ENCODE peak calls at places on chromosomes 11 and 22, in seven cellular contexts. V, I, M, T, E, L and A are unnamed samples.

GRCh38 chr11:111586305-111586915 is 15.8 kb upstream of the SIK2 start:
- DNase-seq in I (peak; percentile 49), L (no peak), E (peak; percentile 58), T (no peak), V (peak; percentile 55), M (no peak), A (peak; percentile 55)

GRCh38 chr11:130528862-130529261 is 80.4 kb downstream of the ADAMTS15 start:
- DNase-seq in L (no peak), E (no peak), V (no peak), T (no peak), M (no peak), I (no peak), A (no peak)

GRCh38 chr11:65297026-65297667 is 17.5 kb upstream of the CDC42EP2 start:
- DNase-seq in E (no peak), T (peak; percentile 60), M (no peak), L (no peak), I (no peak), V (no peak), A (no peak)

GRCh38 chr11:111422494-111423249 is 43.6 kb upstream of the POU2AF1 start:
- DNase-seq in I (peak; percentile 75), E (peak; percentile 43), V (peak; percentile 37), M (peak; percentile 81), T (peak; percentile 32), L (peak; percentile 61), A (no peak)

GRCh38 chr22:45072322-45072903 is 62.6 kb upstream of the PHF21B start:
- DNase-seq in V (peak; percentile 77), E (no peak), T (no peak), M (no peak), L (no peak), I (no peak), A (no peak)

GRCh38 chr11:2263724-2264360 is 6.5 kb downstream of the ASCL2 start:
- DNase-seq in I (no peak), M (no peak), T (no peak), E (no peak), V (no peak), L (no peak), A (no peak)

GRCh38 chr11:67539588-67539987 is 16.3 kb upstream of the CABP2 start:
- DNase-seq in V (no peak), T (no peak), E (no peak), L (no peak), I (no peak), M (no peak), A (no peak)

GRCh38 chr11:81492923-81493445 is 1240.7 kb downstream of the FAM181B start:
- DNase-seq in E (no peak), I (no peak), M (no peak), T (no peak), V (no peak), L (no peak), A (no peak)

GRCh38 chr22:45692549-45692948 is 20.9 kb downstream of the ATXN10 start:
- DNase-seq in L (peak; percentile 9), M (no peak), I (no peak), V (no peak), E (no peak), T (no peak), A (no peak)

DNA sequence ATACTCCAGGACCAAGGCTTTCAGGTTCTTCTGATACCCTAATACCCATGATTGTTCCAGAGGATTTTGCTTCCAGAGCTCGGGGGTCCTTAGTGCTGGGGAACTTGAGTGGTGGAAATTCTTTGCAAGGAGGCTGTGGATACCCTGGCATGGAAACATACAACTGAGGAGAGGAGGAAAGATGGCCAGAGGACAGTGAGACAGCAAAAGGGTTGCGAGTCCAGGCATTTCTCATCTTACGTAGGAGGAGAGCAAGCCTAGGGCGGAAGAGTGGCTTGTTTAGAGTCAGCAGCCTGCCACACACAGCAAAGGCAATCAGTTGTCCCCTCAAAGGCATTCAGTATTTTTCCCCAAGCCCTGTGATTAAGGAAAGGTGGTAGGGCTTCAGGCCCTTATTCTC is 73.5 kb downstream of the ADM start:
- DNase-seq in M (no peak), L (no peak), T (no peak), V (no peak), E (no peak), I (no peak), A (no peak)
- H3K27ac ChIP-seq in M (no peak overlapping the region), L (no peak overlapping the region), T (no peak overlapping the region), V (no peak overlapping the region), E (no peak overlapping the region), I (no peak overlapping the region), A (no peak overlapping the region)

DNA sequence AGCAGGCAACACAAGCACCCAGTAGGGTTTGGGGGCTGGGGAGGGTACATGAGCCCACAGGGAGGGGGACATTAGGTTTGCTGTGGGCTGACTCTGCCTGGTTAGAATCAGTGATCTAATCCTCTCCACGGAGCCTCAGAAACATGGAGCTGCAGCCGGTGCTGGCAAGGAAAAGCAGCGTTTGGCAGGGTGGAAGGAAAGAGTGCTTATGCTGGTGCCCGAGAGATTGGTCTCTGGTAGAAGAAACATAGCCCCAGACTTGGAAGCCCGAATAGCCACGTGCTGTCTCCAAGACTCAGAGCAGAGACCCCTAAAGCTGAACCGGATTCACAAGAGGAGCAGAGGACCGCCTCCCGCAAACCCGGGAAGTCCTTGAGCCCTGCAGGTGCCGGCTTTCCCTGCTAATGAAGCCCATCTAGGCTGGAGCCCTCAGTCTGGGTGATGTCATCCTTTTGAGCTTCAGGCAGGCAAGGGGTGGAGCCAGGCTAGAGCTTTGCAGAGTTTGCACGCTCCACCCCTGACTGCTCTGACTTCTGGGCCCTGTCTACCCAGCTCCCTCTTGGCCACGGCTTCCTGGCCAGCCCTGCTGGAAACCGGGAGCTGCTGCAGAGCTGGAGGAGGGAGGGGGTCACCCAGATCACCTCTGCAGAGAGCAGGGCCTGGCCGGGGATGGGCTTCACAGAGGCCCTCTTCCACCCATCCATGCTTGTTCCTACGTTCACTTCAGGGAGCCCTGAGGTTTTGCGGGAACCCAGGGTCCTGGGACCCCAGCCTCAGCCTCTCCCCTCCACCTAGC is 35.0 kb upstream of the JAM3 start:
- DNase-seq in L (peak; percentile 72), I (peak; percentile 93), V (peak; percentile 21), M (peak; percentile 84), T (peak; percentile 87), E (peak; percentile 77), A (peak; percentile 76)
- H3K4me1 ChIP-seq in L (peaks cover 23% of the 10 kb centered on the region), I (peaks cover 17% of the 10 kb centered on the region), V (peaks cover 10% of the 10 kb centered on the region), M (peaks cover 29% of the 10 kb centered on the region), T (peaks cover 65% of the 10 kb centered on the region), E (peaks cover 72% of the 10 kb centered on the region), A (peaks cover 49% of the 10 kb centered on the region)

GRCh38 chr11:129236850-129237249 is 44.7 kb upstream of the ARHGAP32 start:
- DNase-seq in E (no peak), L (no peak), T (no peak), M (no peak), V (no peak), I (no peak), A (no peak)
- H3K27ac ChIP-seq in E (no peak overlapping the region), L (no peak overlapping the region), T (no peak overlapping the region), M (no peak overlapping the region), V (no peak overlapping the region), I (no peak overlapping the region), A (no peak overlapping the region)

GRCh38 chr11:24932110-24933000 is 435.5 kb downstream of the LUZP2 start:
- DNase-seq in L (no peak), I (no peak), E (no peak), V (no peak), M (no peak), T (no peak), A (no peak)
- H3K4me1 ChIP-seq in L (no peaks in the 10 kb centered on the region), I (no peaks in the 10 kb centered on the region), E (no peaks in the 10 kb centered on the region), V (no peaks in the 10 kb centered on the region), M (no peaks in the 10 kb centered on the region), T (no peaks in the 10 kb centered on the region), A (no peaks in the 10 kb centered on the region)

GRCh38 chr11:13220148-13220547 is 57.4 kb upstream of the BMAL1 start:
- DNase-seq in T (no peak), E (no peak), M (no peak), I (no peak), V (no peak), L (no peak), A (no peak)

GRCh38 chr11:13221722-13222121 is 55.9 kb upstream of the BMAL1 start:
- DNase-seq in E (no peak), T (no peak), V (no peak), I (peak; percentile 47), M (no peak), L (no peak), A (no peak)

GRCh38 chr11:13215157-13215556 is 62.4 kb upstream of the BMAL1 start:
- DNase-seq in T (no peak), E (no peak), M (no peak), I (no peak), L (no peak), V (peak; percentile 72), A (no peak)

GRCh38 chr11:13214276-13214865 is 63.2 kb upstream of the BMAL1 start:
- DNase-seq in E (no peak), I (no peak), V (no peak), L (no peak), M (no peak), T (no peak), A (no peak)

DNA sequence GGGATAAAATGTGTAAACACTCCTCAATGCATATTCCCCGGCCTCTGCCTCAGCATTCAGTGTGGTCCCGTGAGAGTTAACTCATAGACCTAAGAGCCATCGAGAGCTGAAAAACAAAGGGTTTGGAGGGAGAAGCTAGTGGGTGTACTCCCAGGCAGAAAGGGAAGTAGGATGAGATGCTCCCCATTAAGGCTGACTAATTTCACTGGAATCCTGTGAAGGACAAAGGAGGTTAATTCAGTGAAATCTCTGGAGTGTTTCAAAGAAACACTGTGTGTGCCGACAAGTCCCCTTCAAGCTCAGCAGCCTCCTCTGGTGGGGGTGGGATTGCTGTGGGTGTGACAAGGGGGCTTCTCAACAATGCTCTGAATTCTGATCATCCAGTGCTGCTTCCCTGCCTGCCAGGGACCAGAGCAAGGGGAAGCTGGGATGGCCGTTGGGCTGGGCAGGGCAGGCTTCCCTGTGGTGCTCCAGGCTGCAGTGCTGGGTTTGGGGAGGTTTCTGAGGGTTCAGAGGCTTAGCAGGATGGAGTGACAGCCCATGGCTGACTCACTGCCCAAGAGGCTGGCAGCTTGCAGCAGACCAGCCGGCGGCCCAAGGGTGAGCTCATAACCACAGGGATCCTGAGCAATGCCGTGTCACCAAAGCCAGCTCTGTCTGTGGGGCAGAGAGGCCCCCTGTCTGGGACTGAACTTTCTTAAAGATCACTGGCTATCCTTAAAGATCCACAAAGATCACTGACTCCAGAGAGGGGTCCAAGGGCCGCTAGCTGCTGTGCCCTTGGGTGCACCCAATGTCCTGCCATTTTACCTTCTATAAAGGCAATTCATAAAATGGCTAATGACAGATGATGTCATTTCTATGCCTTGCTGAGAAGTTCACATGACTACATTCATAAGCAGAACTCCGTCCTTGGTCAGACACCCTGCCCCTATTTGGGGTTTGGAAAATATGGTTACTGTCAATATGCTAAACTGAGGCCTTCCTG is 61.3 kb upstream of the BMAL1 start:
- DNase-seq in V (peak; percentile 94), I (no peak), M (no peak), T (no peak), E (no peak), L (peak; percentile 62), A (no peak)
- H3K27ac ChIP-seq in V (peak overlapping the region; percentile 72), I (no peak overlapping the region), M (no peak overlapping the region), T (no peak overlapping the region), E (no peak overlapping the region), L (peak overlapping the region; percentile 49), A (no peak overlapping the region)

GRCh38 chr22:46969961-46970360 is 207.5 kb downstream of the TBC1D22A start:
- DNase-seq in I (no peak), T (no peak), L (no peak), V (no peak), E (no peak), M (no peak), A (peak; percentile 23)
- H3K4me1 ChIP-seq in I (peaks cover 12% of the 10 kb centered on the region), T (peaks cover 52% of the 10 kb centered on the region), L (peaks cover 12% of the 10 kb centered on the region), V (peaks cover 9% of the 10 kb centered on the region), E (no peaks in the 10 kb centered on the region), M (peaks cover 9% of the 10 kb centered on the region), A (no peaks in the 10 kb centered on the region)